ENCODE peak calls at places on chromosomes 16 and 17, in eight cellular contexts. One of them, this sample, is unnamed.

GRCh38 chr17:13114601-13115024 is 96.8 kb upstream of the ELAC2 start:
- DNase-seq in AG10803: peak
- DNase-seq in mesothelial cell of epicardium: peak
- DNase-seq in mucosa of descending colon: peak
- DNase-seq in CD8-positive, alpha-beta T cell: no peak
- DNase-seq in nephron progenitor cell: peak
- DNase-seq in GM12865: peak
- DNase-seq in cardiac fibroblast: peak
- DNase-seq in this sample: peak

GRCh38 chr16:29900888-29901606 is 759 bp downstream of the ASPHD1 start:
- DNase-seq in nephron progenitor cell: no peak
- DNase-seq in cardiac fibroblast: no peak
- DNase-seq in mucosa of descending colon: no peak
- DNase-seq in AG10803: peak
- DNase-seq in GM12865: no peak
- DNase-seq in CD8-positive, alpha-beta T cell: no peak
- DNase-seq in mesothelial cell of epicardium: no peak
- DNase-seq in this sample: no peak

GRCh38 chr17:64707077-64707591 is 45.0 kb upstream of the SMURF2 start:
- DNase-seq in cardiac fibroblast: peak
- DNase-seq in nephron progenitor cell: no peak
- DNase-seq in AG10803: peak
- DNase-seq in CD8-positive, alpha-beta T cell: no peak
- DNase-seq in mucosa of descending colon: peak
- DNase-seq in GM12865: no peak
- DNase-seq in mesothelial cell of epicardium: peak
- DNase-seq in this sample: no peak

GRCh38 chr16:75931970-75932369 is 205.7 kb upstream of the CPHXL start:
- DNase-seq in mucosa of descending colon: no peak
- DNase-seq in nephron progenitor cell: no peak
- DNase-seq in AG10803: no peak
- DNase-seq in CD8-positive, alpha-beta T cell: no peak
- DNase-seq in cardiac fibroblast: no peak
- DNase-seq in mesothelial cell of epicardium: no peak
- DNase-seq in GM12865: no peak
- DNase-seq in this sample: no peak

GRCh38 chr17:36890398-36891190 is 46.7 kb upstream of the LHX1 start:
- DNase-seq in GM12865: no peak
- DNase-seq in mesothelial cell of epicardium: no peak
- DNase-seq in cardiac fibroblast: no peak
- DNase-seq in CD8-positive, alpha-beta T cell: no peak
- DNase-seq in nephron progenitor cell: peak
- DNase-seq in AG10803: no peak
- DNase-seq in mucosa of descending colon: no peak
- DNase-seq in this sample: no peak

GRCh38 chr17:2423271-2423670 is 22.4 kb upstream of the MNT start:
- DNase-seq in cardiac fibroblast: no peak
- DNase-seq in mucosa of descending colon: no peak
- DNase-seq in CD8-positive, alpha-beta T cell: no peak
- DNase-seq in GM12865: no peak
- DNase-seq in nephron progenitor cell: no peak
- DNase-seq in mesothelial cell of epicardium: no peak
- DNase-seq in AG10803: no peak
- DNase-seq in this sample: no peak

GRCh38 chr17:81043725-81044427 is 8.9 kb downstream of the BAIAP2 start:
- DNase-seq in cardiac fibroblast: peak
- DNase-seq in CD8-positive, alpha-beta T cell: no peak
- DNase-seq in mucosa of descending colon: no peak
- DNase-seq in nephron progenitor cell: peak
- DNase-seq in mesothelial cell of epicardium: no peak
- DNase-seq in GM12865: no peak
- DNase-seq in AG10803: peak
- DNase-seq in this sample: no peak

GRCh38 chr16:85390511-85391174 is 222.5 kb upstream of the GSE1 start:
- DNase-seq in AG10803: peak
- DNase-seq in cardiac fibroblast: peak
- DNase-seq in mucosa of descending colon: peak
- DNase-seq in GM12865: no peak
- DNase-seq in nephron progenitor cell: peak
- DNase-seq in CD8-positive, alpha-beta T cell: no peak
- DNase-seq in mesothelial cell of epicardium: peak
- DNase-seq in this sample: no peak

GRCh38 chr17:78550464-78550863 is 26.7 kb downstream of the DNAH17 start:
- DNase-seq in CD8-positive, alpha-beta T cell: no peak
- DNase-seq in nephron progenitor cell: no peak
- DNase-seq in AG10803: no peak
- DNase-seq in mesothelial cell of epicardium: no peak
- DNase-seq in GM12865: no peak
- DNase-seq in cardiac fibroblast: no peak
- DNase-seq in mucosa of descending colon: no peak
- DNase-seq in this sample: no peak

GRCh38 chr17:79509008-79509407 is 101.8 kb downstream of the RBFOX3 start:
- DNase-seq in cardiac fibroblast: no peak
- DNase-seq in mucosa of descending colon: no peak
- DNase-seq in CD8-positive, alpha-beta T cell: no peak
- DNase-seq in mesothelial cell of epicardium: no peak
- DNase-seq in nephron progenitor cell: no peak
- DNase-seq in GM12865: no peak
- DNase-seq in AG10803: no peak
- DNase-seq in this sample: no peak

GRCh38 chr17:17841620-17842025 is 4.8 kb upstream of the SREBF1 start:
- DNase-seq in CD8-positive, alpha-beta T cell: no peak
- DNase-seq in mucosa of descending colon: no peak
- DNase-seq in nephron progenitor cell: no peak
- DNase-seq in mesothelial cell of epicardium: no peak
- DNase-seq in AG10803: no peak
- DNase-seq in GM12865: no peak
- DNase-seq in cardiac fibroblast: no peak
- DNase-seq in this sample: no peak

GRCh38 chr17:21680366-21680765 is 12.0 kb upstream of the KCNJ18 start:
- DNase-seq in GM12865: no peak
- DNase-seq in nephron progenitor cell: no peak
- DNase-seq in mesothelial cell of epicardium: no peak
- DNase-seq in mucosa of descending colon: no peak
- DNase-seq in AG10803: no peak
- DNase-seq in CD8-positive, alpha-beta T cell: no peak
- DNase-seq in cardiac fibroblast: no peak
- DNase-seq in this sample: no peak

GRCh38 chr16:64892843-64893242 is 229.0 kb downstream of the CDH11 start:
- DNase-seq in nephron progenitor cell: no peak
- DNase-seq in GM12865: no peak
- DNase-seq in AG10803: peak
- DNase-seq in mucosa of descending colon: no peak
- DNase-seq in cardiac fibroblast: peak
- DNase-seq in mesothelial cell of epicardium: no peak
- DNase-seq in CD8-positive, alpha-beta T cell: no peak
- DNase-seq in this sample: no peak

GRCh38 chr16:785563-786535 is 2.3 kb downstream of the RPUSD1 start:
- DNase-seq in CD8-positive, alpha-beta T cell: peak
- DNase-seq in GM12865: peak
- DNase-seq in mesothelial cell of epicardium: peak
- DNase-seq in AG10803: peak
- DNase-seq in mucosa of descending colon: peak
- DNase-seq in cardiac fibroblast: peak
- DNase-seq in nephron progenitor cell: peak
- DNase-seq in this sample: peak

GRCh38 chr16:47917118-47917517 is 238.7 kb downstream of the ABCC12 start:
- DNase-seq in mesothelial cell of epicardium: no peak
- DNase-seq in cardiac fibroblast: no peak
- DNase-seq in mucosa of descending colon: no peak
- DNase-seq in nephron progenitor cell: no peak
- DNase-seq in AG10803: no peak
- DNase-seq in GM12865: no peak
- DNase-seq in CD8-positive, alpha-beta T cell: no peak
- DNase-seq in this sample: no peak

GRCh38 chr16:23464196-23464595 is 11.2 kb upstream of the COG7 start:
- DNase-seq in nephron progenitor cell: no peak
- DNase-seq in AG10803: no peak
- DNase-seq in mesothelial cell of epicardium: no peak
- DNase-seq in GM12865: no peak
- DNase-seq in mucosa of descending colon: no peak
- DNase-seq in CD8-positive, alpha-beta T cell: no peak
- DNase-seq in cardiac fibroblast: no peak
- DNase-seq in this sample: no peak

GRCh38 chr16:8866118-8866883 is 2.5 kb downstream of the CARHSP1 start:
- DNase-seq in mucosa of descending colon: peak
- DNase-seq in GM12865: no peak
- DNase-seq in AG10803: no peak
- DNase-seq in cardiac fibroblast: peak
- DNase-seq in mesothelial cell of epicardium: peak
- DNase-seq in nephron progenitor cell: peak
- DNase-seq in CD8-positive, alpha-beta T cell: no peak
- DNase-seq in this sample: peak

GRCh38 chr16:83955218-83956130 is 2.4 kb downstream of the OSGIN1 start:
- DNase-seq in AG10803: peak
- DNase-seq in mucosa of descending colon: no peak
- DNase-seq in nephron progenitor cell: no peak
- DNase-seq in cardiac fibroblast: peak
- DNase-seq in CD8-positive, alpha-beta T cell: no peak
- DNase-seq in mesothelial cell of epicardium: no peak
- DNase-seq in GM12865: no peak
- DNase-seq in this sample: no peak

GRCh38 chr17:46264456-46265198 is 30.3 kb upstream of the LRRC37A start:
- DNase-seq in mesothelial cell of epicardium: no peak
- DNase-seq in GM12865: no peak
- DNase-seq in nephron progenitor cell: no peak
- DNase-seq in CD8-positive, alpha-beta T cell: peak
- DNase-seq in AG10803: peak
- DNase-seq in cardiac fibroblast: peak
- DNase-seq in mucosa of descending colon: no peak
- DNase-seq in this sample: no peak

GRCh38 chr17:57523926-57524634 is 221.0 kb downstream of the CCDC182 start:
- DNase-seq in CD8-positive, alpha-beta T cell: no peak
- DNase-seq in nephron progenitor cell: no peak
- DNase-seq in mesothelial cell of epicardium: no peak
- DNase-seq in GM12865: peak
- DNase-seq in cardiac fibroblast: peak
- DNase-seq in AG10803: peak
- DNase-seq in mucosa of descending colon: peak
- DNase-seq in this sample: no peak

GRCh38 chr16:90015586-90016338 is 3.5 kb downstream of the DBNDD1 start:
- DNase-seq in CD8-positive, alpha-beta T cell: no peak
- DNase-seq in AG10803: no peak
- DNase-seq in nephron progenitor cell: no peak
- DNase-seq in cardiac fibroblast: no peak
- DNase-seq in mucosa of descending colon: no peak
- DNase-seq in GM12865: no peak
- DNase-seq in mesothelial cell of epicardium: no peak
- DNase-seq in this sample: no peak

GRCh38 chr17:35174835-35175334 is 19.3 kb downstream of the SLC35G3 start:
- DNase-seq in cardiac fibroblast: no peak
- DNase-seq in CD8-positive, alpha-beta T cell: no peak
- DNase-seq in AG10803: no peak
- DNase-seq in GM12865: no peak
- DNase-seq in mesothelial cell of epicardium: no peak
- DNase-seq in mucosa of descending colon: no peak
- DNase-seq in nephron progenitor cell: no peak
- DNase-seq in this sample: no peak
- TF ChIP-seq CTCF in cardiac fibroblast: no peak
- TF ChIP-seq CTCF in CD8-positive, alpha-beta T cell: no peak
- TF ChIP-seq CTCF in AG10803: no peak
- TF ChIP-seq CTCF in GM12865: no peak
- TF ChIP-seq CTCF in mesothelial cell of epicardium: no peak
- TF ChIP-seq CTCF in mucosa of descending colon: no peak
- TF ChIP-seq CTCF in nephron progenitor cell: no peak
- TF ChIP-seq CTCF in this sample: no peak

DNA sequence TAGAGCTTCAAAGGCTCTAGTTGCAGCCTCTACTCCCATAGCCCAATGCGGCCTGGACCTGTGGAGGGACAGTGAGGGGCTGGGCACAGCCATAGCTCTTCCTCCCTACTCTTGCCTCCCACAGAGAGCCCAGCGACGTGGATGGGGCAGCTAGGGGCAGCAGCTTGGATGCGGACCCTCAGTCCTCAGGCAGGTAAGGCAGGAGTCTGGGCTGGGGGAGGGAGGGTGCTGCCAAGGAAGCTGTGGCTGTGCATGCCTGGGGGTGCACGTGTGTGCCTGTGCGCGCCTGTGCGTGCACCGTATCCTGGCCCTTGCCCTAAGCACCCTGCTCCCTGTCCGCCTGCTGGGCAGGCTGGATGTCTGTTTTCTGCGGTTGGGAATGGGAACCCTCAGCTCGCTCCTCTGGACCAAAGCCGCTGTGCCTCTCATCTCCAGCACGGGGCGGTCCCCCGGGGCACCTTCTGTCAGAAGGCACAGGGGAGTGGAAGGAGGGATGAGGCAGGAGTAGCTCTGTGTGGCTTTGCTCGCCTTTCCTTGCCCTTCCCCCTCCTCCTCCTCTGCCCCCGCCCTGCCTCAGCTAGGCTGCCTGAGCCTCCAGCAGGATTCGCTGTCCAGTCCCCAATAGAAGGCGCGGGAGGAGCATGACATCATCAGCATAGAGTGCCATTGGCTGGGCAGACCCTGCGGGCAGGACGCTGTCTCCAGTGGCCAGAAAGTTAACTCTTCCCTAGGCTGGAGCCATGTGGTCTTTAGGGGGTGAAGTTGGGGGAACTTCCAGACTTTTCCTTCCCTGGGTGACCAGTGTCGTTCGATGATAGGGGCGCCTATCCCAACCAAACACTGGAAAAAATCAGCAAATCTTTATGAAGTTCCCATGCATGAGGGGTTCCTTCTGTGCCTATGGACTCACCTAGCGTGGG is 797 bp downstream of the PRCD start:
- DNase-seq in GM12865: peak
- DNase-seq in nephron progenitor cell: peak
- DNase-seq in AG10803: peak
- DNase-seq in mucosa of descending colon: peak
- DNase-seq in cardiac fibroblast: peak
- DNase-seq in CD8-positive, alpha-beta T cell: no peak
- DNase-seq in mesothelial cell of epicardium: peak
- DNase-seq in this sample: peak
- TF ChIP-seq CTCF in GM12865: no peak
- TF ChIP-seq CTCF in nephron progenitor cell: peak
- TF ChIP-seq CTCF in AG10803: peak
- TF ChIP-seq CTCF in mucosa of descending colon: no peak
- TF ChIP-seq CTCF in cardiac fibroblast: peak
- TF ChIP-seq CTCF in CD8-positive, alpha-beta T cell: no peak
- TF ChIP-seq CTCF in mesothelial cell of epicardium: no peak
- TF ChIP-seq CTCF in this sample: peak

DNA sequence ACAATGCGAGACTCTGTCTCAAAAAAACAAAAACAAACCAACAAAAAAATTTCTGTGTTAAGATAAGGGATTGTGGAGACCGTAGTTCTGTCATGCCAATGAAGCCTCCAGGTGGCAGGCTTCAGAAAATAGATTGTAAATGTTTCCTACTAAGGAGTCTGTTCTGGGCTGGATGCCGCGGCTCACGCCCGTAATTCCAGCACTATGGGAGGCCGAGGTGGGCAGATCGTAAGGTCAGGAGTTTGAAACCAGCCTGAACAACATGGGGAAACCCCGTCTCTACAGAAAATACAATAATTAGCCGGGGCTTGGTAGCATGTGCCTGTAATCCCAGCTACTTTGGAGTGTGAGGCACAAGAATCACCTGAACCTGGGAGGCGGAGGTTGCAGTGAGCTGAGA is 4.4 kb upstream of the SNX29 start:
- DNase-seq in GM12865: no peak
- DNase-seq in AG10803: no peak
- DNase-seq in mesothelial cell of epicardium: no peak
- DNase-seq in CD8-positive, alpha-beta T cell: no peak
- DNase-seq in nephron progenitor cell: no peak
- DNase-seq in mucosa of descending colon: no peak
- DNase-seq in cardiac fibroblast: no peak
- DNase-seq in this sample: no peak
- TF ChIP-seq CTCF in GM12865: peak
- TF ChIP-seq CTCF in AG10803: peak
- TF ChIP-seq CTCF in mesothelial cell of epicardium: no peak
- TF ChIP-seq CTCF in CD8-positive, alpha-beta T cell: no peak
- TF ChIP-seq CTCF in nephron progenitor cell: no peak
- TF ChIP-seq CTCF in mucosa of descending colon: no peak
- TF ChIP-seq CTCF in cardiac fibroblast: no peak
- TF ChIP-seq CTCF in this sample: peak

GRCh38 chr16:72021043-72021442 is 12.5 kb downstream of the DHODH start:
- DNase-seq in mesothelial cell of epicardium: no peak
- DNase-seq in CD8-positive, alpha-beta T cell: no peak
- DNase-seq in mucosa of descending colon: no peak
- DNase-seq in AG10803: no peak
- DNase-seq in cardiac fibroblast: no peak
- DNase-seq in GM12865: no peak
- DNase-seq in nephron progenitor cell: peak
- DNase-seq in this sample: peak
- TF ChIP-seq CTCF in mesothelial cell of epicardium: peak
- TF ChIP-seq CTCF in CD8-positive, alpha-beta T cell: no peak
- TF ChIP-seq CTCF in mucosa of descending colon: no peak
- TF ChIP-seq CTCF in AG10803: peak
- TF ChIP-seq CTCF in cardiac fibroblast: peak
- TF ChIP-seq CTCF in GM12865: no peak
- TF ChIP-seq CTCF in nephron progenitor cell: peak
- TF ChIP-seq CTCF in this sample: peak